ENCODE peak calls at places on chromosomes 13 and 19, in five cellular contexts. One of them, this sample, is unnamed.
A peak's percentile ranks its signal among the peaks of the same experiment; 100 is the strongest.

GRCh38 chr19:13841339-13842293 is 35.3 kb upstream of the NANOS3 start:
- DNase-seq in GM12878: no peak
- DNase-seq in A549: no peak
- DNase-seq in HepG2: no peak
- DNase-seq in H1: no peak
- DNase-seq in this sample: no peak

GRCh38 chr19:12757544-12758274 is 6.1 kb downstream of the BEST2 start:
- DNase-seq in GM12878: no peak
- DNase-seq in A549: peak; percentile 50
- DNase-seq in HepG2: peak; percentile 70
- DNase-seq in H1: peak; percentile 95
- DNase-seq in this sample: peak; percentile 84

GRCh38 chr19:51256053-51256682 is 5.3 kb downstream of the SIGLECL1 start:
- DNase-seq in GM12878: no peak
- DNase-seq in A549: no peak
- DNase-seq in HepG2: no peak
- DNase-seq in H1: no peak
- DNase-seq in this sample: no peak

GRCh38 chr13:35549481-35549880 is 73.0 kb upstream of the MAB21L1 start:
- DNase-seq in GM12878: peak; percentile 15
- DNase-seq in A549: peak; percentile 0
- DNase-seq in HepG2: peak; percentile 1
- DNase-seq in H1: no peak
- DNase-seq in this sample: no peak

GRCh38 chr19:28655054-28655453 is 557.9 kb downstream of the UQCRFS1 start:
- DNase-seq in GM12878: no peak
- DNase-seq in A549: no peak
- DNase-seq in HepG2: no peak
- DNase-seq in H1: no peak
- DNase-seq in this sample: no peak

GRCh38 chr13:40187836-40188591 is 478.4 kb downstream of the FOXO1 start:
- DNase-seq in GM12878: no peak
- DNase-seq in A549: no peak
- DNase-seq in HepG2: no peak
- DNase-seq in H1: no peak
- DNase-seq in this sample: no peak

GRCh38 chr13:98022210-98022609 is 68.7 kb downstream of the IPO5 start:
- DNase-seq in GM12878: no peak
- DNase-seq in A549: no peak
- DNase-seq in HepG2: peak; percentile 29
- DNase-seq in H1: no peak
- DNase-seq in this sample: no peak

GRCh38 chr19:56667311-56667870 is 4.2 kb downstream of the ZNF835 start:
- DNase-seq in GM12878: no peak
- DNase-seq in A549: no peak
- DNase-seq in HepG2: no peak
- DNase-seq in H1: no peak
- DNase-seq in this sample: no peak

GRCh38 chr13:30832845-30833332 is 73.2 kb upstream of the MEDAG start:
- DNase-seq in GM12878: no peak
- DNase-seq in A549: peak; percentile 38
- DNase-seq in HepG2: peak; percentile 97
- DNase-seq in H1: no peak
- DNase-seq in this sample: peak; percentile 46

GRCh38 chr19:54178581-54179261 is 5.8 kb upstream of the TMC4 start:
- DNase-seq in GM12878: no peak
- DNase-seq in A549: no peak
- DNase-seq in HepG2: no peak
- DNase-seq in H1: peak; percentile 87
- DNase-seq in this sample: no peak

GRCh38 chr19:8107301-8107903 is 42.0 kb downstream of the FBN3 start:
- DNase-seq in GM12878: no peak
- DNase-seq in A549: no peak
- DNase-seq in HepG2: no peak
- DNase-seq in H1: no peak
- DNase-seq in this sample: no peak

GRCh38 chr19:956747-957451 is 27.2 kb upstream of the WDR18 start:
- DNase-seq in GM12878: no peak
- DNase-seq in A549: no peak
- DNase-seq in HepG2: no peak
- DNase-seq in H1: peak; percentile 65
- DNase-seq in this sample: no peak
- TF ChIP-seq KDM1A in GM12878: no peak
- TF ChIP-seq KDM1A in A549: no peak
- TF ChIP-seq KDM1A in HepG2: no peak
- TF ChIP-seq KDM1A in H1: no peak
- TF ChIP-seq KDM1A in this sample: no peak

GRCh38 chr19:2487090-2487489 is 11.2 kb downstream of the GADD45B start:
- DNase-seq in GM12878: no peak
- DNase-seq in A549: no peak
- DNase-seq in HepG2: no peak
- DNase-seq in H1: no peak
- DNase-seq in this sample: no peak

GRCh38 chr19:2488942-2489731 is 13.2 kb downstream of the GADD45B start:
- DNase-seq in GM12878: no peak
- DNase-seq in A549: no peak
- DNase-seq in HepG2: no peak
- DNase-seq in H1: peak; percentile 74
- DNase-seq in this sample: peak; percentile 5

GRCh38 chr19:2488405-2488941 is 12.5 kb downstream of the GADD45B start:
- DNase-seq in GM12878: no peak
- DNase-seq in A549: no peak
- DNase-seq in HepG2: no peak
- DNase-seq in H1: no peak
- DNase-seq in this sample: no peak

GRCh38 chr19:2485428-2485827 is 9.5 kb downstream of the GADD45B start:
- DNase-seq in GM12878: no peak
- DNase-seq in A549: no peak
- DNase-seq in HepG2: no peak
- DNase-seq in H1: no peak
- DNase-seq in this sample: no peak

GRCh38 chr19:2487780-2488330 is 11.9 kb downstream of the GADD45B start:
- DNase-seq in GM12878: no peak
- DNase-seq in A549: no peak
- DNase-seq in HepG2: no peak
- DNase-seq in H1: peak; percentile 61
- DNase-seq in this sample: no peak
- TF ChIP-seq KDM1A in GM12878: no peak
- TF ChIP-seq KDM1A in A549: no peak
- TF ChIP-seq KDM1A in HepG2: no peak
- TF ChIP-seq KDM1A in H1: no peak
- TF ChIP-seq KDM1A in this sample: no peak

GRCh38 chr13:43085545-43085944 is 62.2 kb downstream of the DNAJC15 start:
- DNase-seq in GM12878: no peak
- DNase-seq in A549: peak; percentile 8
- DNase-seq in HepG2: no peak
- DNase-seq in H1: no peak
- DNase-seq in this sample: peak; percentile 3
- TF ChIP-seq KDM1A in GM12878: no peak
- TF ChIP-seq KDM1A in A549: no peak
- TF ChIP-seq KDM1A in HepG2: no peak
- TF ChIP-seq KDM1A in H1: no peak
- TF ChIP-seq KDM1A in this sample: no peak

GRCh38 chr19:5025027-5025426 is 56.1 kb downstream of the KDM4B start:
- DNase-seq in GM12878: no peak
- DNase-seq in A549: no peak
- DNase-seq in HepG2: no peak
- DNase-seq in H1: no peak
- DNase-seq in this sample: no peak
- TF ChIP-seq KDM1A in GM12878: no peak
- TF ChIP-seq KDM1A in A549: no peak
- TF ChIP-seq KDM1A in HepG2: no peak
- TF ChIP-seq KDM1A in H1: no peak
- TF ChIP-seq KDM1A in this sample: no peak